ENCODE peak calls at places on chromosomes 11 and 22, in eight cellular contexts. Q is left ventricle myocardium inferior, B is neural crest cell, R is lower leg skin, E is ovary, M is psoas muscle, L is cardiac muscle cell, D is cardiac fibroblast. P is an unnamed sample.

GRCh38 chr11:61577383-61578118 is 3.3 kb downstream of the SYT7 start:
- DNase-seq in E (no peak), Q (peak), R (no peak), B (peak), L (no peak), D (peak), M (no peak), P (peak)

GRCh38 chr11:287821-288327 is 1.1 kb upstream of the PGGHG start:
- DNase-seq in L (no peak), E (no peak), R (peak), Q (peak), M (peak), D (no peak), B (no peak), P (no peak)

GRCh38 chr11:6619021-6619745 is at the start of gene TPP1:
- DNase-seq in B (peak), L (peak), D (peak), R (peak), M (peak), E (peak), Q (peak), P (peak)

GRCh38 chr11:125376117-125376516 is 119.9 kb downstream of the FEZ1 start:
- DNase-seq in M (peak), D (no peak), L (peak), E (peak), B (no peak), Q (peak), R (no peak), P (no peak)

GRCh38 chr11:92129811-92130210 is 94.8 kb upstream of the FAT3 start:
- DNase-seq in M (no peak), E (no peak), B (no peak), D (no peak), L (no peak), Q (no peak), R (no peak), P (no peak)

GRCh38 chr22:36331306-36331911 is 56.4 kb downstream of the MYH9 start:
- DNase-seq in D (peak), Q (peak), B (no peak), M (peak), R (peak), E (peak), L (peak), P (peak)

GRCh38 chr22:45731041-45731797 is 59.6 kb downstream of the ATXN10 start:
- DNase-seq in B (no peak), M (no peak), E (no peak), L (peak), D (peak), Q (no peak), R (no peak), P (no peak)

GRCh38 chr22:48870436-48870835 is 957.2 kb downstream of the BRD1 start:
- DNase-seq in Q (no peak), R (no peak), L (no peak), M (no peak), E (no peak), B (no peak), D (no peak), P (no peak)

GRCh38 chr22:37019309-37020191 is at the start of the genes MPST and TST:
- DNase-seq in L (peak), M (peak), E (peak), R (peak), D (peak), Q (peak), B (peak), P (peak)

GRCh38 chr11:62148271-62148980 is 24.6 kb downstream of the INCENP start:
- DNase-seq in B (no peak), Q (no peak), L (no peak), M (no peak), D (no peak), E (no peak), R (peak), P (no peak)

GRCh38 chr22:18032455-18033101 is 8.2 kb upstream of the MICAL3 start:
- DNase-seq in L (peak), E (no peak), R (no peak), D (peak), M (no peak), B (no peak), Q (no peak), P (no peak)

GRCh38 chr11:18204771-18205170 is 31.8 kb downstream of the SAA4 start:
- DNase-seq in Q (no peak), B (no peak), E (no peak), D (no peak), M (no peak), R (no peak), L (no peak), P (no peak)

GRCh38 chr11:110295487-110296225 is 758 bp downstream of the RDX start:
- DNase-seq in M (peak), Q (peak), R (peak), L (peak), E (peak), D (peak), B (peak), P (peak)

GRCh38 chr11:121687961-121688566 is 235.3 kb upstream of the SORL1-AS1 start:
- DNase-seq in L (peak), Q (no peak), M (no peak), B (no peak), D (peak), E (no peak), R (no peak), P (no peak)

GRCh38 chr22:25406510-25407210 is 157.8 kb upstream of the GRK3 start:
- DNase-seq in R (no peak), B (no peak), L (no peak), D (no peak), Q (peak), M (no peak), E (no peak), P (no peak)

GRCh38 chr11:36051235-36052072 is 107.6 kb downstream of the LDLRAD3 start:
- DNase-seq in Q (no peak), L (no peak), E (no peak), M (no peak), B (no peak), R (no peak), D (no peak), P (no peak)

GRCh38 chr11:2302844-2303626 is 1.2 kb downstream of the TSPAN32 start:
- DNase-seq in E (no peak), Q (peak), L (no peak), M (peak), D (no peak), R (peak), B (no peak), P (no peak)

GRCh38 chr11:1303196-1303821 is 6.1 kb downstream of the TOLLIP start:
- DNase-seq in L (no peak), M (no peak), D (peak), B (peak), Q (no peak), R (peak), E (peak), P (peak)

GRCh38 chr11:17014321-17014773 is at the start of gene PLEKHA7:
- DNase-seq in D (no peak), E (no peak), L (no peak), Q (no peak), B (peak), R (no peak), M (no peak), P (peak)

GRCh38 chr11:111557425-111558111 is 17.0 kb downstream of the LAYN start:
- DNase-seq in D (peak), Q (no peak), R (no peak), B (no peak), E (no peak), L (peak), M (no peak), P (no peak)

GRCh38 chr11:34890812-34891211 is 25.4 kb downstream of the APIP start:
- DNase-seq in E (no peak), R (no peak), M (no peak), L (peak), Q (no peak), D (peak), B (no peak), P (no peak)

GRCh38 chr11:87259731-87260130 is 222.0 kb downstream of the TMEM135 start:
- DNase-seq in M (no peak), L (peak), E (no peak), Q (no peak), R (no peak), D (no peak), B (no peak), P (no peak)

GRCh38 chr11:47667135-47667534 is 24.8 kb upstream of the MTCH2 start:
- DNase-seq in B (no peak), M (no peak), L (no peak), E (peak), R (no peak), Q (no peak), D (no peak), P (no peak)

DNA sequence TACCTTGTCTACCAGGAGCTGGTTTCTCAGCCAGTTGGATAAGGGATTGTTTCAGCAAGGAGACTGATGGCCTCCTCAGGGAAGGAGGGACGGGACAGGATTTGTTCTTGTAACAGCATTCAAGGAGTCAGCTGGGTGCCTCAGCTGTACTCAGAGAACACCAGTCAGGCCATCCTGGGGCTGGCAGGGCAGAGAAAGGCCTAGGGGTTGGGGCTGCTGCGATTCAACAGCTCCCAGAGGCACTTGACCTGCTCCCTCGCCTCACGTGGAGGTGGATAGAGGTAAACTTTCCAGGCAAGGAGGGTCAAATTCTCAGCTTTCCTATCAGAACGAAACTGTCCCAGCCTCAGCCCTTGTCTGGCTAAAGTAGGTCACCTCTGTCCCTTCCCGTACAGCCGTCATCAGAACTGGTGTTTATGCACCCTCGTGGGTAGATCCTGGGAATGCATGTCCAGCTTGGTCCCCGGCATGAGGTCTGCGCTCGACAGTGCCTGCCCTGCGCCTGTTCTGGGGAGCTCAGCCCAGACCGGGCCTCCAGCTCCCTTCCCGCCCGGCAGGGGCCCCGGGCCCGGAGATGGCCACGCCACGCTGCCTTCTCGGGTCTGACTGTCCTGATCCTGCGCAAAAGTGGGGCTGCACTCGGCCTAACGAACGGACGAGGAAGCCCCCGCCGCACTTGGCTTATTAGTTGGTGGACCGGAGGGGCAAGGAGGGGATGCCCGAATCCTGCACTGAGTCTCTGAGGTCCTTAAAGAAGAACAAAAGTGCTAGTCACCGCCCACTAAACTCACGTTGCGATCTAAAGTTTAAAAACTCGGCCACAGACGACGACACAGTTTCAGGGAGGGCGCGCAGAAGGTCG is 762 bp upstream of the CCDC134 start:
- DNase-seq in Q (peak), D (peak), L (peak), B (peak), M (peak), E (no peak), R (peak), P (peak)
- TF ChIP-seq CTCF in Q (no peak), D (no peak), L (no peak), B (no peak), M (no peak), E (no peak), R (no peak), P (no peak)

GRCh38 chr22:50271519-50271970 is 1.4 kb upstream of the MAPK11 start:
- DNase-seq in L (peak), E (peak), Q (peak), D (peak), B (peak), R (no peak), M (no peak), P (peak)
- TF ChIP-seq CTCF in L (no peak), E (no peak), Q (peak), D (no peak), B (no peak), R (no peak), M (no peak), P (no peak)

GRCh38 chr22:32335471-32335870 is 22.2 kb upstream of the RFPL3 start:
- DNase-seq in R (peak), E (no peak), L (no peak), M (no peak), B (no peak), Q (no peak), D (no peak), P (no peak)

GRCh38 chr22:32333769-32334639 is 23.7 kb upstream of the RFPL3 start:
- DNase-seq in M (no peak), E (no peak), R (peak), Q (no peak), B (no peak), L (no peak), D (no peak), P (no peak)

GRCh38 chr22:32334640-32335365 is 22.9 kb upstream of the RFPL3 start:
- DNase-seq in L (no peak), E (no peak), M (no peak), B (no peak), D (no peak), Q (no peak), R (peak), P (no peak)

GRCh38 chr22:32337015-32337414 is 20.7 kb upstream of the RFPL3 start:
- DNase-seq in E (no peak), R (peak), Q (no peak), D (no peak), M (no peak), B (no peak), L (no peak), P (no peak)

DNA sequence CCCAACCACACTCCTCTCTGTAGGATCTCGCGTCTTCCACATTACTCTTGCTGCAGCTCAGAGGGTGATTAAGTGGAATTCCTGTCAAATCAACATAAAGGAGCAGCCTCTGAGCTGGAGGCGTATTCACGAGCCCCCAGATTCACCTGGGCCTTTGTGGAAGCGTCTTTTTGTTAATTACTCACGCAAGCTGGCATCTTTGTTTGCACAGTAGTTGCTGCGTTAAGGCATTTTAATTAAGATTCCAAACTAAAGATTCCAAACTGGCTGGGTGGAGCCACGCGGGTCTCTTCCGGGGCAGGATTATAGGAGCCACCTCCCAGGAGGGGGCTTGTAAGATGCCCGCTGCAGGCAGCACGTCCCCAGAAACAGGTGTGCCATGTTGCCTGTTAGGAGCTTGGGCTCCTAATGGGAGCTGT is 21.5 kb upstream of the RFPL3 start:
- DNase-seq in B (no peak), Q (no peak), E (no peak), R (peak), L (no peak), D (no peak), M (no peak), P (no peak)
- TF ChIP-seq CTCF in B (no peak), Q (no peak), E (no peak), R (no peak), L (no peak), D (no peak), M (no peak), P (no peak)

GRCh38 chr11:57476883-57477506 is 16.7 kb downstream of the RTN4RL2 start:
- DNase-seq in M (peak), D (no peak), R (no peak), B (no peak), L (no peak), E (no peak), Q (no peak), P (peak)
- TF ChIP-seq CTCF in M (peak), D (peak), R (no peak), B (peak), L (peak), E (no peak), Q (peak), P (peak)

GRCh38 chr11:9943346-9944110 is 279.7 kb downstream of the SWAP70 start:
- DNase-seq in L (peak), Q (no peak), M (no peak), B (no peak), R (no peak), D (peak), E (no peak), P (no peak)
- TF ChIP-seq CTCF in L (no peak), Q (no peak), M (no peak), B (no peak), R (no peak), D (no peak), E (no peak), P (no peak)

DNA sequence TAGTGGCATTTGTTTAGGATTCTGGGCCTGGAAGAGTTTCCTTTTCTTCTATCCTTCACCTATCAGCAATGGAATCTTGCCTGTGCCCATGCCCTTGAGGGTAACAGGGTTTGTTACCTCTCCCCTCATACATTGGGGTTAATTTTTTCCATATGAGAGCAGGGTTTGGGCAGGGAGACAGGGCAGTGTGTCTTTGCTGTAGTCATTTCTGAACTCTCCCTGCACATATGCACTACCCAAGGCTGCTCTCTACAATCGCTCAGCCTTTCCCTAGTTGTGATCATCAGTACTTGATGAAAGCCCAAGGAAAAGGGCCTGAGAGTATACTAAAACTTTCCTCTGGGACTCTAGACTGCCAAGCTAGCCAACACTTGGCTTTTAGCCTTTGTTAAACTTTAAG is 95.7 kb downstream of the LRRC32 start:
- DNase-seq in L (no peak), R (no peak), E (no peak), D (no peak), M (no peak), Q (no peak), B (no peak), P (no peak)
- TF ChIP-seq CTCF in L (no peak), R (no peak), E (no peak), D (no peak), M (no peak), Q (no peak), B (no peak), P (no peak)

GRCh38 chr11:9104581-9104980 is 13.2 kb upstream of the SCUBE2 start:
- DNase-seq in M (no peak), B (no peak), R (no peak), Q (no peak), D (no peak), E (no peak), L (no peak), P (no peak)
- TF ChIP-seq CTCF in M (no peak), B (no peak), R (no peak), Q (no peak), D (no peak), E (no peak), L (no peak), P (no peak)